ENCODE peak calls at places on chromosomes 4 and X, in five cellular contexts. N is stomach, O is IMR-90, R is A549, Z is lung. Q is an unnamed sample.

GRCh38 chr4:119300388-119301131 is 21.4 kb downstream of the FABP2 start:
- DNase-seq in N (peak; percentile 97), O (peak; percentile 89), R (peak; percentile 93), Z (peak; percentile 96), Q (peak; percentile 78)

GRCh38 chr4:88107406-88108107 is 50.9 kb downstream of the ABCG2 start:
- DNase-seq in N (no peak), O (peak; percentile 9), R (peak; percentile 95), Z (no peak), Q (no peak)

GRCh38 chr4:55838356-55838755 is 15.1 kb upstream of the EXOC1 start:
- DNase-seq in N (no peak), O (peak; percentile 5), R (no peak), Z (no peak), Q (no peak)

GRCh38 chr4:93791570-93792195 is 36.9 kb upstream of the ATOH1 start:
- DNase-seq in N (peak; percentile 59), O (peak; percentile 48), R (peak; percentile 44), Z (peak; percentile 37), Q (peak; percentile 11)

GRCh38 chrX:153319295-153319694 is 2.3 kb downstream of the PNMA6F start:
- DNase-seq in N (no peak), O (no peak), R (no peak), Z (no peak), Q (no peak)

GRCh38 chr4:106587558-106587957 is 219.0 kb upstream of the GIMD1 start:
- DNase-seq in N (no peak), O (peak; percentile 67), R (peak; percentile 9), Z (no peak), Q (peak; percentile 18)

GRCh38 chrX:9172451-9172850 is 138.5 kb upstream of the FAM9B start:
- DNase-seq in N (no peak), O (no peak), R (no peak), Z (no peak), Q (no peak)

GRCh38 chrX:66676413-66676812 is 37.5 kb upstream of the EDA2R start:
- DNase-seq in N (no peak), O (peak; percentile 27), R (no peak), Z (no peak), Q (no peak)

GRCh38 chr4:180234730-180235129 is 2008.5 kb upstream of the TENM3 start:
- DNase-seq in N (no peak), O (no peak), R (no peak), Z (no peak), Q (no peak)

GRCh38 chr4:38990241-38990640 is 42.0 kb downstream of the TMEM156 start:
- DNase-seq in N (no peak), O (no peak), R (no peak), Z (no peak), Q (no peak)

GRCh38 chr4:75892508-75892907 is 9.7 kb downstream of the PPEF2 start:
- DNase-seq in N (no peak), O (no peak), R (peak; percentile 5), Z (no peak), Q (no peak)

GRCh38 chr4:6773106-6773505 is 9.4 kb upstream of the KIAA0232 start:
- DNase-seq in N (no peak), O (peak; percentile 15), R (no peak), Z (no peak), Q (no peak)

GRCh38 chr4:1252928-1253492 is 4.1 kb upstream of the CTBP1 start:
- DNase-seq in N (no peak), O (no peak), R (no peak), Z (no peak), Q (no peak)
- H3K9me3 ChIP-seq in N (no peaks in the 10 kb centered on the region), O (peaks cover 36% of the 10 kb centered on the region), R (peaks cover 58% of the 10 kb centered on the region), Z (no peaks in the 10 kb centered on the region), Q (peaks cover 52% of the 10 kb centered on the region)

DNA sequence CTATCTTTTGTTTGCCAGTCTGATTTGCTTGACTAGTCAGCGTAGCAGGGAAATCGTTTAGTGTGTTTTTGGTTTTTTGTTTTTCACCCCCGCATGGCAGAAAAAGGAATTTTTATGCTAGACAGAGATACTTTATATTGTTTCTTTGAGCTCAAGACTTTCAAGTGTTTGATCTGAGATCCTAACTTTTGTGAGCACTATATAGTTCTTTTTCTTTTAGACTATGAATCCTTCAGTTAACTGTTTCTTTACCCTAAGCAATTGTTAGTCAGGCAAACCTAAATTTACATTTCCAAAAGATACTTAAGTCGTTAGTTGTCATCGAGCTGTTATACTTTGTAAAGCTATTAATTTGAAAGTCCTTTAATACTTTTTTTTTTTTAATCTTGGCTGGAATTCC is 73.3 kb downstream of the RAP1GDS1 start:
- DNase-seq in N (no peak), O (no peak), R (no peak), Z (no peak), Q (no peak)
- H3K9me3 ChIP-seq in N (peaks cover 14% of the 10 kb centered on the region), O (peaks cover 2% of the 10 kb centered on the region), R (no peaks in the 10 kb centered on the region), Z (no peaks in the 10 kb centered on the region), Q (peaks cover 12% of the 10 kb centered on the region)

GRCh38 chr4:386708-387105 is 49.1 kb downstream of the ZNF141 start:
- DNase-seq in N (no peak), O (no peak), R (no peak), Z (no peak), Q (no peak)
- H3K9me3 ChIP-seq in N (peaks cover 92% of the 10 kb centered on the region), O (peaks cover 59% of the 10 kb centered on the region), R (peaks cover 10% of the 10 kb centered on the region), Z (peaks cover 17% of the 10 kb centered on the region), Q (peaks cover 61% of the 10 kb centered on the region)

DNA sequence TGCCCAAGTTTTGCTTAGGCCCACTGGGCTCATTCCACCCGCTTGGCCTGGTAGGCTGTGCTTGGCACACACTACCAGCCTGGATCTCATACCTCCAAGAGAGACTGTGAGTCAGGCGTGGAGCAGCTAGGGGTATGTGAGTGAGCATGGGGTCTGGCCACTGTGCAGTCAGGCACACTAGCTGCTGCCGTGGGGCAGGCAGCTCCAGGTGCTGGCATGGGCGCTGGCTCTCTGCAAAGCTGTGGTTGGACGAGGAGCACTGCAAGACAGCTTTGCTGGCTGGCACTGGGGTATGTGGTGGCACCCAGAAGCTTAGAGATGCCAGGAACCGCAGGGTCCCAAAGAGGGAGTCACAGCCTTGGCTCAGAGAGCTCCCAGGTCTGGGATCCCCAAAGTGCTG is 377.8 kb downstream of the KCTD8 start:
- DNase-seq in N (no peak), O (no peak), R (no peak), Z (no peak), Q (no peak)
- H3K9me3 ChIP-seq in N (no peaks in the 10 kb centered on the region), O (peaks cover 15% of the 10 kb centered on the region), R (no peaks in the 10 kb centered on the region), Z (no peaks in the 10 kb centered on the region), Q (peaks cover 20% of the 10 kb centered on the region)

DNA sequence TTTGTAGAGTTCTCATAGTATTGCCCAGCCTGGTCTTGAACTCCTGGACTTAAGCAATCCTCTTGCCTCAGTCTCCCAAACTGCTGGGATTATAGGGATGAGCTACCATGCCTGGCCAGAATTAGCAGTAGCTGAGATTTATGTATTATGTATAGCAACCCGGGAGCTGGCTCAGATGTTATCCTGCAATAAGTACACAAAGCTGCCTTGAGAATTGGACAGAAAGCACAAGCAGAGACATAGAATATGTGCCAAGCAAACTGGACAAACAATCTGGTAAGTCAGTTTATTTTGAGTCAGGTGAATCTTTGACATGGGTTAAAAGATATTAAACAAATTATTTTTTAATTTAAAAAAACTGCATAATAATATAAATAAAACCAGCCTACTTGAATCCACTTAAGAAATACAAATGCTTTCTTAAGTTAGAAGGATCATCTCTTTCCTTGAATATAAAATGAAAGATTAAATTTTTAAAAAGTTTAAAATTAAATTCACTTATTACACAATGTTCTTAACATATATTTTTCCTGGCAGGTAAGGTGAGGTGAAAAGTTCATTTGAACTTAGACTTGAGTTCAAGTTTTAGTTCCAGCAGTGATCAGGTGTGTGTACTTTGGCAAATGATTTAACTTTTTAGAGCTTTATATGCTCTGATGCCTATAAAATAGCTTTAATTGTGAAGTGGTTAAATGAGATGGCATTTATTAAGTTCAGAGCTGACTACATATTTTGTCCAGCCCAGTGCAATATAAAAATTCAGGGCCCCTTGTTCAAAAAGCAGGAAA is 87.8 kb upstream of the ACSL1 start:
- DNase-seq in N (no peak), O (no peak), R (no peak), Z (no peak), Q (no peak)
- H3K9me3 ChIP-seq in N (peaks cover 21% of the 10 kb centered on the region), O (peaks cover 3% of the 10 kb centered on the region), R (peaks cover 14% of the 10 kb centered on the region), Z (peaks cover 7% of the 10 kb centered on the region), Q (no peaks in the 10 kb centered on the region)

Q was measured in AG04450.